ENCODE peak calls at places on chromosomes 6 and 20, in five cellular contexts. S is A549, B is H1, C is K562, I is HepG2. J is an unnamed sample.

GRCh38 chr6:13412639-13413465 is 74.5 kb downstream of the GFOD1 start:
- DNase-seq in B (no peak), I (peak), C (no peak), S (no peak), J (no peak)

GRCh38 chr6:11389977-11390376 is 147.6 kb upstream of the TMEM170B start:
- DNase-seq in C (no peak), I (no peak), B (no peak), S (no peak), J (no peak)

GRCh38 chr6:36757206-36757605 is 59.6 kb downstream of the RAB44 start:
- DNase-seq in S (no peak), C (no peak), I (no peak), B (no peak), J (peak)

GRCh38 chr6:52392944-52393343 is 27.2 kb upstream of the EFHC1 start:
- DNase-seq in S (no peak), I (no peak), C (peak), B (no peak), J (no peak)

GRCh38 chr6:34476941-34477340 is 11.1 kb downstream of the PACSIN1 start:
- DNase-seq in S (no peak), C (no peak), I (no peak), B (no peak), J (no peak)

GRCh38 chr6:167079853-167080297 is 43.0 kb upstream of the CCR6 start:
- DNase-seq in C (no peak), I (no peak), B (no peak), S (no peak), J (peak)

GRCh38 chr6:133646021-133646682 is 242.8 kb upstream of the TCF21 start:
- DNase-seq in I (no peak), S (peak), C (no peak), B (no peak), J (no peak)

GRCh38 chr6:98581725-98582124 is 252.6 kb upstream of the POU3F2 start:
- DNase-seq in S (no peak), B (no peak), C (no peak), I (no peak), J (no peak)

GRCh38 chr6:45966340-45966739 is 49.3 kb downstream of the CLIC5 start:
- DNase-seq in C (no peak), S (no peak), I (no peak), B (no peak), J (no peak)

GRCh38 chr6:9783567-9783966 is 631.3 kb downstream of the TFAP2A start:
- DNase-seq in S (no peak), B (no peak), I (no peak), C (no peak), J (no peak)

GRCh38 chr6:163469459-163469858 is 54.9 kb downstream of the QKI start:
- DNase-seq in B (no peak), C (no peak), S (no peak), I (no peak), J (no peak)
- TF ChIP-seq HDAC2 in B (no peak), C (no peak), S (no peak), I (no peak), J (no peak)

GRCh38 chr6:101630956-101631355 is 237.4 kb downstream of the GRIK2 start:
- DNase-seq in C (no peak), S (no peak), I (no peak), B (no peak), J (no peak)

DNA sequence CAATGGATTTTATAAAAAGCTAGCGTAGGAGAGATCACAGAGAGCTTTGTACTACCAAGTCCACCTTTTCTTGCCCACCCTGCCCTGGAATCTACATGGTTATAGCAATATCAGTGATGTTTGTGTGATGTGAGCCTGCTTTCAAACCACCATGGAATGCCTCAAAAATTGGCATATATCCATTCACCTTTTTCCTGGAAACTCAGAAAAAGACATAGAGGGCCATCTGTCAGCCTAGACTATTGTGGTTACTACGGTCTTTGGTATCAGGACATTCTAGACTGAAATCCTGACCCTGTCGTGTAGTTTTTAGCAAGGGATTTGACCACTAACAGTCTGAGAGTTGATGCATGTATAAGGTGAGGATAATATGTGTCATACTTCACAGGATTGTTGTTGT is 239.6 kb downstream of the GRIK2 start:
- DNase-seq in C (no peak), S (no peak), B (no peak), I (no peak), J (no peak)
- TF ChIP-seq HDAC2 in C (no peak), S (no peak), B (no peak), I (no peak), J (no peak)

GRCh38 chr20:51680067-51680749 is 88.0 kb downstream of the ATP9A start:
- DNase-seq in S (no peak), B (no peak), C (no peak), I (no peak), J (no peak)

GRCh38 chr20:51679254-51679921 is 88.8 kb downstream of the ATP9A start:
- DNase-seq in S (no peak), C (no peak), B (no peak), I (peak), J (no peak)

GRCh38 chr20:51678041-51678697 is 90.0 kb downstream of the ATP9A start:
- DNase-seq in S (no peak), C (no peak), I (no peak), B (no peak), J (no peak)
- TF ChIP-seq HDAC2 in S (no peak), C (no peak), I (no peak), B (no peak), J (no peak)

GRCh38 chr6:87257046-87257445 is 65.3 kb upstream of the SMIM8 start:
- DNase-seq in I (no peak), B (no peak), C (no peak), S (no peak), J (no peak)
- TF ChIP-seq HDAC2 in I (no peak), B (no peak), C (no peak), S (no peak), J (no peak)

DNA sequence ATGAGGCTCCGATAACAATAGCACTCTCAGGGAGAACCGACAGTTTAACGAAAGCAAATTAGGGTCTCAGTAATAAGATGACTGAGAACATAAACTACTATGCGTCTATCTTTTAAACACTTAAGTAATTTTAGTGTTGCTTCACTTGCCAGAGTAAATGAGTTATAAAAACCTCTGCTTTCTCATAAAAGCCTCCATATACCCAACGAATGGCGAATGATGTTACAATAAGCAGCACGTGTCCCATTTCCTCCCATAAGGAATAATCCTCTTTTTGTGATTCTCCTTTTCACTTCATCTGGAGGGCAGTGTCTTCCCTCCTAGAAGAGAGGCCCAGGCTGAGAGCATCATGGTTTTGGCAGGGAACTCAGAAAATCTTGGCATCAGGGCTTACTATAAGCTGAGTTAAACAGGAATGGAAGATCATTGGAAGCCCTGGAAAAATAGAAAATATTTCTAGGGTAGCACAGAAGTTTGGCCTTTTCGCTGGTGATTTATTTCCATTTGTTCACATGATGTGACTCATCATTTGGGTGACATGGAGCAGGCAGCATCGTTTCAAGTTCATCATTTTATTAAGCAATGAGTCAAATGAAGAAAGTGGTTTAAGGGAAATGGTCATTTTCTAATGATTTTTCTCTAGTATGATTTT is 255.4 kb downstream of the ATXN1 start:
- DNase-seq in C (no peak), B (no peak), I (no peak), S (no peak), J (no peak)
- TF ChIP-seq HDAC2 in C (no peak), B (no peak), I (no peak), S (no peak), J (no peak)

GRCh38 chr6:78570044-78570443 is 297.3 kb upstream of the IRAK1BP1 start:
- DNase-seq in C (no peak), B (peak), S (no peak), I (no peak), J (no peak)
- TF ChIP-seq HDAC2 in C (no peak), B (no peak), S (no peak), I (no peak), J (no peak)

DNA sequence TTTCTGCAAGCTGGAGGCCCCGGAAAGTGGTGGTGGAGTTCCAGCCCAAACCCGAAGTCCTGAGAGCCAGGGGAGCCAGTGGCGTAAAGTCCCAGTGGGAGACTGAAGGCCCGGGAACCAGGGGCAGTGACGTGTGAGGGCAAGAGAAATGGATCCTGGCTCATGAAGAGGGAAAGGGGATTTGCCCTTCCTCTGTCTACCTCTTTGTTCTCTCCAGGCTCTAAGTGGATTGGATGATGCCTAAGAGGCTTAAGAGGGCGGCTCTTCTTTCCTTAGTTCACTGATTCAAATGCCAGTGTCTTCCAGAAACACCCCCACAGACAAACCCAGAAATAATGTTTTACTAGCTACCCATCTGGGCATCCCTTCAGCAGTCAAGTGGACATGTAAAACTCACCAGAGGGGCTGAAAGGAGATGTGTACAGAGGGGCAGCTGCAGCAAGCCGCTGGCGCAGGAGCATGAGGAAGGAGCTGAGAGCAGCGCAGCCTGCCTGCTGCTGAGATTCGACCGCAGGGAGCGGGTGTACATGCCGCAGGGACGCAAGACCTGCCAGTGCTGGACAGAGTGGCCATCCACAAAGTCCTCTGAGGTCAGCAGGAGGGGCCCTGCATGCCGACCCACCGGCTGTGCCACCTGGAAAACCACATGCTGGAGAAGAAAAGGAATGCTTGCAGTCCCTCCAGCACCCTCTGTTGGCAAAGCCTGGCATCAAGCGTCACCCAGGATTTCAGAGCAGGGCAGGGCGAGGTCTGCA is 29.5 kb downstream of the CDYL start:
- DNase-seq in I (peak), C (no peak), S (peak), B (no peak), J (no peak)
- TF ChIP-seq HDAC2 in I (no peak), C (no peak), S (no peak), B (no peak), J (no peak)

J was measured in GM12878.